ENCODE peak calls at places on chromosomes 12 and 14, in five cellular contexts. P is HepG2, B is body of pancreas, X is IMR-90, F is H9. M is an unnamed sample.

GRCh38 chr14:68817513-68818212 is 24.8 kb upstream of the ZFP36L1 start:
- DNase-seq in X (no peak), B (no peak), P (no peak), F (no peak), M (no peak)

GRCh38 chr14:70254476-70254961 is 65.8 kb upstream of the SLC8A3 start:
- DNase-seq in P (peak; percentile 43), B (peak; percentile 88), X (peak; percentile 1), F (peak; percentile 63), M (peak; percentile 13)

GRCh38 chr12:54439096-54439495 is 20.0 kb upstream of the ITGA5 start:
- DNase-seq in F (no peak), X (no peak), P (no peak), B (no peak), M (no peak)

GRCh38 chr12:26125451-26126339 is 858 bp upstream of the BHLHE41 start:
- DNase-seq in P (peak; percentile 36), B (peak; percentile 90), X (peak; percentile 73), F (peak; percentile 87), M (peak; percentile 82)

GRCh38 chr12:93824514-93825500 is 147.6 kb downstream of the CRADD start:
- DNase-seq in X (peak; percentile 43), P (no peak), B (no peak), F (peak; percentile 64), M (no peak)

GRCh38 chr12:64808110-64808509 is 16.3 kb upstream of the TBC1D30 start:
- DNase-seq in P (no peak), B (no peak), X (no peak), F (no peak), M (no peak)

GRCh38 chr12:51075390-51075789 is 8.0 kb downstream of the CSRNP2 start:
- DNase-seq in X (no peak), F (no peak), P (no peak), B (no peak), M (no peak)

GRCh38 chr12:131066207-131066885 is 112.6 kb downstream of the ADGRD1 start:
- DNase-seq in P (no peak), B (no peak), X (no peak), F (peak; percentile 24), M (no peak)

GRCh38 chr12:67428431-67428830 is 159.3 kb downstream of the CAND1 start:
- DNase-seq in F (no peak), X (no peak), B (no peak), P (peak; percentile 24), M (no peak)

GRCh38 chr14:96098999-96099335 is 59.8 kb downstream of the C14orf132 start:
- DNase-seq in B (no peak), P (no peak), X (no peak), F (no peak), M (no peak)

GRCh38 chr12:12859690-12860089 is 31.7 kb upstream of the GPRC5A start:
- DNase-seq in B (no peak), P (no peak), F (no peak), X (peak; percentile 35), M (no peak)

GRCh38 chr12:79933580-79934264 is 1.2 kb downstream of the PPP1R12A start:
- DNase-seq in P (no peak), X (peak; percentile 6), B (no peak), F (no peak), M (peak; percentile 7)

GRCh38 chr14:29637406-29637805 is 290.2 kb downstream of the PRKD1 start:
- DNase-seq in X (peak; percentile 64), F (no peak), B (peak; percentile 88), P (no peak), M (no peak)

GRCh38 chr12:3454780-3455179 is 36.2 kb upstream of the PRMT8 start:
- DNase-seq in F (peak; percentile 26), B (no peak), P (no peak), X (no peak), M (no peak)

GRCh38 chr14:63179383-63179782 is 24.9 kb upstream of the RHOJ start:
- DNase-seq in F (no peak), P (no peak), X (no peak), B (no peak), M (peak; percentile 51)

GRCh38 chr12:54394281-54394719 is 9.8 kb upstream of the ZNF385A start:
- DNase-seq in F (peak; percentile 78), P (peak; percentile 25), X (peak; percentile 56), B (peak; percentile 55), M (no peak)

GRCh38 chr14:78848234-78848820 is 678.2 kb downstream of the NRXN3 start:
- DNase-seq in X (peak; percentile 31), P (peak; percentile 29), F (peak; percentile 68), B (peak; percentile 35), M (peak; percentile 41)

GRCh38 chr14:51328089-51328941 is 88.3 kb downstream of the TMX1 start:
- DNase-seq in F (no peak), B (no peak), X (peak; percentile 82), P (no peak), M (peak; percentile 63)

GRCh38 chr12:51678086-51678724 is 87.2 kb downstream of the SCN8A start:
- DNase-seq in P (peak; percentile 50), X (peak; percentile 67), B (peak; percentile 71), F (peak; percentile 61), M (peak; percentile 45)

GRCh38 chr14:91873476-91874265 is 6.3 kb upstream of the TC2N start:
- DNase-seq in P (no peak), B (peak; percentile 52), F (no peak), X (peak; percentile 21), M (peak; percentile 8)

GRCh38 chr14:101878222-101879211 is 85.9 kb upstream of the DYNC1H1 start:
- DNase-seq in F (no peak), P (no peak), B (peak; percentile 79), X (no peak), M (no peak)

GRCh38 chr12:75170786-75171185 is 38.9 kb downstream of the KCNC2 start:
- DNase-seq in F (no peak), X (no peak), P (no peak), B (no peak), M (no peak)

GRCh38 chr12:88172844-88173407 is 30.8 kb downstream of the TMTC3 start:
- DNase-seq in B (no peak), X (peak; percentile 71), P (no peak), F (no peak), M (peak; percentile 46)

GRCh38 chr12:94359761-94360160 is 99.9 kb downstream of the CEP83 start:
- DNase-seq in F (no peak), P (no peak), B (no peak), X (no peak), M (no peak)

GRCh38 chr12:117038919-117039318 is 60.3 kb downstream of the TESC start:
- DNase-seq in X (no peak), F (no peak), B (no peak), P (no peak), M (no peak)

GRCh38 chr14:92635031-92635430 is 113.4 kb downstream of the LGMN start:
- DNase-seq in B (no peak), F (no peak), P (no peak), X (no peak), M (no peak)

GRCh38 chr14:49971156-49972141 is 78.6 kb downstream of the ARF6 start:
- DNase-seq in X (peak; percentile 25), P (no peak), B (no peak), F (no peak), M (no peak)

GRCh38 chr12:51262758-51263177 is 7.4 kb downstream of the SMAGP start:
- DNase-seq in F (peak; percentile 86), P (no peak), X (peak; percentile 48), B (peak; percentile 91), M (no peak)

GRCh38 chr12:70556179-70556869 is 80.9 kb downstream of the PTPRB start:
- DNase-seq in F (no peak), X (no peak), P (no peak), B (no peak), M (peak; percentile 63)

GRCh38 chr12:56338643-56339422 is at the start of gene IL23A:
- DNase-seq in P (no peak), B (no peak), F (peak; percentile 81), X (peak; percentile 59), M (peak; percentile 92)

GRCh38 chr12:45051490-45052105 is 699 bp upstream of the DBX2 start:
- DNase-seq in X (no peak), B (no peak), F (peak; percentile 52), P (no peak), M (no peak)

GRCh38 chr12:124470806-124471205 is 96.6 kb downstream of the NCOR2 start:
- DNase-seq in F (no peak), B (no peak), P (no peak), X (no peak), M (no peak)

GRCh38 chr14:60326274-60326673 is 77.3 kb downstream of the PPM1A start:
- DNase-seq in P (no peak), X (no peak), F (no peak), B (no peak), M (no peak)

GRCh38 chr14:65910108-65910507 is 497.6 kb downstream of the FUT8 start:
- DNase-seq in X (peak; percentile 28), B (no peak), P (no peak), F (no peak), M (no peak)

GRCh38 chr12:19244312-19244711 is 114.8 kb downstream of the PLEKHA5 start:
- DNase-seq in X (no peak), F (no peak), B (no peak), P (no peak), M (no peak)

DNA sequence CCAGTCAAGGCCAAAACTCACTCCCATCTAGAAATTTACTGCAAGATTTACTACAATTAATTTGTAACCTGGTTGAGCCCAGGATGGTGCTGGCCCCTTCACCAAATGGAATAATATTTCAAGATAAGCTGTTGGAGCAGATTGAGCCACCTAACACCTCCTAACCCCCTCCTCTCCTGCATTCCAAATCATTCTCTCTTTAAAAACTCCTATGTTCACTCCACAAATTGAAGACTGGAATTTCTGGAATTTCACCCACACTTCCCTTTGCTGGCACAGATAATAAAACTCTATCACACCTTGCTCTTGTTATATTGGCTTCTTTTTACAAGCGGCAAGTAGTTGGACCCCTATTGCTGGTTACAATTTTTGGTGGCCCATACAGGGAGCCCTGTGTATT is 41.7 kb downstream of the MIS18BP1 start:
- DNase-seq in F (no peak), B (no peak), X (no peak), P (no peak), M (no peak)
- H3K27ac ChIP-seq in F (no peak overlapping the region), B (no peak overlapping the region), X (no peak overlapping the region), P (no peak overlapping the region), M (no peak overlapping the region)

GRCh38 chr12:16076553-16076952 is 165.4 kb downstream of the DERA start:
- DNase-seq in B (no peak), P (peak; percentile 44), F (peak; percentile 45), X (peak; percentile 2), M (no peak)
- TF ChIP-seq CTCF in B (peak; percentile 17), P (peak; percentile 78), F (peak; percentile 77), X (peak; percentile 41), M (peak; percentile 56)

GRCh38 chr12:57898308-57898970 is 42.9 kb upstream of the ATP23 start:
- DNase-seq in P (no peak), B (no peak), F (no peak), X (peak; percentile 5), M (peak; percentile 26)
- H3K4me1 ChIP-seq in P (peaks cover 54% of the 10 kb centered on the region), B (peaks cover 52% of the 10 kb centered on the region), F (peaks cover 15% of the 10 kb centered on the region), X (peaks cover 48% of the 10 kb centered on the region), M (peaks cover 34% of the 10 kb centered on the region)

GRCh38 chr14:89429206-89430091 is 12.4 kb upstream of the FOXN3 start:
- DNase-seq in P (no peak), B (peak; percentile 23), X (peak; percentile 19), F (no peak), M (no peak)

GRCh38 chr14:89427426-89428162 is 10.6 kb upstream of the FOXN3 start:
- DNase-seq in P (no peak), F (no peak), B (no peak), X (no peak), M (no peak)

GRCh38 chr14:89430271-89430620 is 13.2 kb upstream of the FOXN3 start:
- DNase-seq in F (no peak), X (peak; percentile 30), P (no peak), B (no peak), M (no peak)

GRCh38 chr14:89428163-89428523 is 11.1 kb upstream of the FOXN3 start:
- DNase-seq in B (no peak), F (no peak), X (no peak), P (no peak), M (no peak)

GRCh38 chr14:89428556-89429196 is 11.6 kb upstream of the FOXN3 start:
- DNase-seq in F (peak; percentile 64), B (no peak), X (peak; percentile 22), P (no peak), M (peak; percentile 65)
- H3K27ac ChIP-seq in F (no peak overlapping the region), B (no peak overlapping the region), X (peak overlapping the region; percentile 82), P (no peak overlapping the region), M (no peak overlapping the region)

M was measured in foreskin keratinocyte.